ENCODE peak calls at places on chromosomes 11 and 22, in ten cellular contexts. Z is T-cell; Y is naive thymus-derived CD8-positive, alpha-beta T cell; C is posterior cingulate gyrus; Q is progenitor cell of endocrine pancreas; S is cardiac muscle cell; F is GM18507; E is AG20443; A is stimulated activated naive B cell treated with anti-CD40 and anti-IgM and Interleukin-4, amounts not matched to agents 10 μg/mL and 1 μg/mL and 100 μg/mL, for 72 hours; L is T-helper 9 cell. V is an unnamed sample.

GRCh38 chr11:69965821-69966582 is 112.1 kb upstream of the ANO1 start:
- DNase-seq in Z (no peak), Y (no peak), C (no peak), Q (peak), S (no peak), F (no peak), E (no peak), A (no peak), L (no peak), V (no peak)

GRCh38 chr22:46971141-46971775 is 208.8 kb downstream of the TBC1D22A start:
- DNase-seq in Z (no peak), Y (no peak), C (no peak), Q (no peak), S (peak), F (no peak), E (no peak), A (peak), L (no peak), V (no peak)

GRCh38 chr11:126338346-126339055 is 17.0 kb upstream of the ST3GAL4 start:
- DNase-seq in Z (no peak), Y (no peak), C (no peak), Q (no peak), S (no peak), F (no peak), E (no peak), A (no peak), L (no peak), V (no peak)

GRCh38 chr11:59669611-59670009 is 773 bp upstream of the PATL1 start:
- DNase-seq in Z (no peak), Y (no peak), C (peak), Q (peak), S (no peak), F (no peak), E (peak), A (no peak), L (no peak), V (no peak)

GRCh38 chr11:93572621-93573020 is 29.4 kb upstream of the SMCO4 start:
- DNase-seq in Z (no peak), Y (no peak), C (no peak), Q (no peak), S (no peak), F (no peak), E (no peak), A (no peak), L (no peak), V (no peak)

GRCh38 chr11:16831281-16832192 is 93.1 kb downstream of the C11orf58 start:
- DNase-seq in Z (no peak), Y (no peak), C (no peak), Q (no peak), S (no peak), F (no peak), E (no peak), A (no peak), L (no peak), V (no peak)

GRCh38 chr11:65639623-65640482 is 2.0 kb downstream of the SIPA1 start:
- DNase-seq in Z (peak), Y (peak), C (no peak), Q (no peak), S (no peak), F (no peak), E (no peak), A (peak), L (peak), V (peak)

GRCh38 chr22:48491451-48491941 is 1336.2 kb downstream of the BRD1 start:
- DNase-seq in Z (no peak), Y (no peak), C (no peak), Q (no peak), S (no peak), F (no peak), E (peak), A (no peak), L (no peak), V (no peak)